ENCODE peak calls at places on chromosomes 3 and 15, in ten cellular contexts. Q, D, Z, I, N, F, A, R, W and T are unnamed samples. For H3K4me1, the result is how much of the 10 kb centered on the place peaks cover.

GRCh38 chr3:141410408-141410807 is 42.1 kb downstream of the ZBTB38 start:
- DNase-seq in D (no peak), N (peak), W (no peak), F (peak), Q (peak), R (no peak), Z (no peak), A (no peak), I (no peak), T (no peak)

GRCh38 chr3:52444860-52445793 is at the start of gene SEMA3G:
- DNase-seq in R (no peak), Z (peak), D (peak), Q (peak), F (no peak), W (peak), A (peak), N (peak), I (peak), T (no peak)

GRCh38 chr3:140062461-140062860 is 127.5 kb downstream of the CLSTN2 start:
- DNase-seq in I (no peak), N (no peak), D (no peak), F (no peak), W (no peak), R (no peak), Q (no peak), Z (no peak), A (no peak), T (no peak)

GRCh38 chr3:43699864-43700263 is 9.1 kb downstream of the ABHD5 start:
- DNase-seq in R (no peak), F (no peak), N (no peak), I (peak), D (peak), W (no peak), Z (peak), Q (peak), A (no peak), T (peak)

GRCh38 chr3:143216709-143217182 is 97.2 kb downstream of the CHST2 start:
- DNase-seq in Z (no peak), R (no peak), W (no peak), D (no peak), N (no peak), A (no peak), Q (no peak), F (no peak), I (no peak), T (no peak)

GRCh38 chr3:78153973-78154372 is 1114.1 kb downstream of the ROBO2 start:
- DNase-seq in Q (no peak), R (no peak), N (no peak), I (no peak), F (no peak), A (no peak), W (no peak), Z (no peak), D (no peak), T (no peak)

GRCh38 chr3:177473184-177473583 is 275.9 kb upstream of the TBL1XR1 start:
- DNase-seq in R (no peak), I (no peak), W (no peak), Z (no peak), N (peak), D (no peak), Q (no peak), A (no peak), F (peak), T (no peak)

GRCh38 chr3:86954751-86955150 is 36.2 kb downstream of the VGLL3 start:
- DNase-seq in F (peak), D (no peak), N (peak), I (no peak), Q (peak), R (no peak), A (no peak), W (no peak), Z (no peak), T (no peak)

GRCh38 chr3:156299569-156299968 is 179.2 kb downstream of the KCNAB1 start:
- DNase-seq in D (no peak), Q (no peak), R (no peak), A (no peak), I (no peak), F (no peak), W (no peak), Z (no peak), N (no peak), T (no peak)

GRCh38 chr3:16174389-16174788 is at the start of gene GALNT15:
- DNase-seq in R (no peak), D (no peak), N (peak), Q (peak), F (peak), Z (no peak), A (no peak), W (no peak), I (peak), T (no peak)

GRCh38 chr3:152834354-152835310 is at the start of gene P2RY1:
- DNase-seq in D (peak), R (peak), N (peak), Q (peak), I (peak), W (no peak), F (peak), Z (peak), A (peak), T (peak)

GRCh38 chr3:55066406-55067128 is 138.7 kb upstream of the LRTM1 start:
- DNase-seq in Z (no peak), D (no peak), N (no peak), W (no peak), R (no peak), Q (no peak), I (no peak), F (no peak), A (no peak), T (no peak)

GRCh38 chr3:168803536-168803935 is 707.8 kb upstream of the GOLIM4 start:
- DNase-seq in A (no peak), F (peak), N (peak), I (no peak), W (no peak), R (no peak), D (no peak), Q (peak), Z (peak), T (no peak)

GRCh38 chr3:100010087-100010417 is 104.2 kb downstream of the FILIP1L start:
- DNase-seq in Q (no peak), Z (no peak), W (no peak), N (no peak), A (no peak), D (no peak), R (no peak), F (no peak), I (no peak), T (no peak)

GRCh38 chr15:71096676-71097075 is 18.6 kb upstream of the THSD4 start:
- DNase-seq in W (no peak), I (no peak), Z (peak), D (no peak), N (peak), Q (peak), R (no peak), F (peak), A (no peak), T (peak)

GRCh38 chr3:45224824-45225464 is 1.1 kb downstream of the TMEM158 start:
- DNase-seq in R (no peak), N (peak), I (peak), Q (peak), A (peak), Z (peak), W (peak), D (peak), F (peak), T (no peak)

GRCh38 chr15:80878242-80878866 is 99.2 kb downstream of the CEMIP start:
- DNase-seq in W (no peak), R (no peak), I (no peak), Q (no peak), D (no peak), A (no peak), N (no peak), F (no peak), Z (no peak), T (no peak)

GRCh38 chr15:50262533-50262932 is 3.0 kb downstream of the HDC start:
- DNase-seq in D (no peak), Z (no peak), F (no peak), W (no peak), N (no peak), I (no peak), A (no peak), Q (no peak), R (no peak), T (no peak)

GRCh38 chr3:51591231-51591630 is 52.7 kb downstream of the RAD54L2 start:
- DNase-seq in Z (no peak), I (no peak), A (no peak), N (peak), F (no peak), Q (peak), R (no peak), D (no peak), W (no peak), T (no peak)

GRCh38 chr3:184260571-184261269 is 633 bp downstream of the CAMK2N2 start:
- DNase-seq in Z (no peak), A (no peak), W (no peak), F (no peak), R (no peak), Q (peak), I (peak), N (no peak), D (peak), T (no peak)

GRCh38 chr3:177905173-177905894 is 630.9 kb upstream of the KCNMB2 start:
- DNase-seq in R (no peak), D (no peak), N (peak), A (peak), Z (peak), W (no peak), F (peak), I (no peak), Q (peak), T (no peak)

GRCh38 chr3:65483475-65483874 is 555.2 kb downstream of the MAGI1 start:
- DNase-seq in W (no peak), A (peak), Z (peak), R (no peak), Q (peak), I (peak), D (no peak), F (peak), N (peak), T (no peak)

GRCh38 chr3:113485161-113485609 is 29.8 kb downstream of the SPICE1 start:
- DNase-seq in Z (peak), A (no peak), D (no peak), F (no peak), Q (no peak), W (peak), R (no peak), I (no peak), N (no peak), T (no peak)

GRCh38 chr3:14157951-14158350 is 20.4 kb downstream of the XPC start:
- DNase-seq in I (no peak), Z (no peak), F (no peak), A (no peak), W (no peak), Q (no peak), N (no peak), D (no peak), R (no peak), T (no peak)

GRCh38 chr15:74179101-74179841 is 5.8 kb downstream of the ISLR start:
- DNase-seq in W (no peak), D (no peak), F (peak), Q (peak), R (no peak), A (peak), I (no peak), Z (peak), N (peak), T (no peak)

GRCh38 chr3:146550743-146551510 is 6.5 kb upstream of the PLSCR1 start:
- DNase-seq in I (no peak), R (no peak), F (peak), Z (peak), Q (peak), D (no peak), N (peak), W (no peak), A (peak), T (peak)

GRCh38 chr3:189734061-189734460 is 102.9 kb downstream of the TP63 start:
- DNase-seq in F (no peak), Z (no peak), W (no peak), R (no peak), I (no peak), Q (no peak), N (no peak), D (no peak), A (no peak), T (no peak)

GRCh38 chr3:111947179-111947727 is 31.6 kb upstream of the ABHD10 start:
- DNase-seq in R (no peak), D (no peak), Z (no peak), A (no peak), F (peak), Q (peak), W (no peak), N (peak), I (no peak), T (no peak)

GRCh38 chr3:184672335-184672734 is 39.5 kb downstream of the MAGEF1 start:
- DNase-seq in W (no peak), D (no peak), A (no peak), N (no peak), I (no peak), Z (no peak), Q (no peak), R (no peak), F (no peak), T (no peak)

GRCh38 chr3:190345027-190345821 is 23.0 kb upstream of the CLDN1 start:
- DNase-seq in F (peak), Z (peak), Q (peak), A (peak), I (peak), D (no peak), W (peak), R (no peak), N (peak), T (peak)

GRCh38 chr3:43394071-43394501 is 107.7 kb downstream of the SNRK start:
- DNase-seq in I (no peak), F (peak), Z (peak), Q (peak), R (no peak), W (no peak), A (no peak), N (peak), D (no peak), T (no peak)

GRCh38 chr3:144590854-144591253 is 619.2 kb downstream of the DIPK2A start:
- DNase-seq in N (peak), A (no peak), F (peak), D (no peak), W (no peak), Z (peak), Q (peak), R (no peak), I (no peak), T (no peak)

GRCh38 chr15:90019611-90020010 is 18.5 kb downstream of the ZNF710 start:
- DNase-seq in I (no peak), F (no peak), W (no peak), Q (no peak), N (no peak), R (no peak), D (no peak), A (no peak), Z (no peak), T (no peak)

GRCh38 chr3:37262816-37263393 is 88.5 kb upstream of the LRRFIP2 start:
- DNase-seq in D (no peak), Z (peak), Q (peak), F (peak), R (no peak), N (peak), A (no peak), I (no peak), W (no peak), T (no peak)

GRCh38 chr15:62119224-62119925 is 45.7 kb downstream of the C2CD4B start:
- DNase-seq in I (no peak), W (peak), N (peak), Z (peak), F (peak), D (no peak), Q (peak), A (peak), R (no peak), T (peak)

GRCh38 chr3:182104811-182105316 is 393.1 kb downstream of the SOX2 start:
- DNase-seq in I (no peak), W (no peak), R (no peak), N (no peak), Z (no peak), D (no peak), A (no peak), F (no peak), Q (no peak), T (no peak)

GRCh38 chr3:156626104-156626503 is 48.3 kb upstream of the TIPARP start:
- DNase-seq in D (no peak), F (peak), W (no peak), Z (peak), Q (no peak), A (peak), I (no peak), N (peak), R (no peak), T (peak)

GRCh38 chr3:179726075-179726742 is 73.4 kb downstream of the USP13 start:
- DNase-seq in N (no peak), R (no peak), F (no peak), D (no peak), Z (no peak), I (no peak), Q (no peak), A (no peak), W (no peak), T (no peak)

DNA sequence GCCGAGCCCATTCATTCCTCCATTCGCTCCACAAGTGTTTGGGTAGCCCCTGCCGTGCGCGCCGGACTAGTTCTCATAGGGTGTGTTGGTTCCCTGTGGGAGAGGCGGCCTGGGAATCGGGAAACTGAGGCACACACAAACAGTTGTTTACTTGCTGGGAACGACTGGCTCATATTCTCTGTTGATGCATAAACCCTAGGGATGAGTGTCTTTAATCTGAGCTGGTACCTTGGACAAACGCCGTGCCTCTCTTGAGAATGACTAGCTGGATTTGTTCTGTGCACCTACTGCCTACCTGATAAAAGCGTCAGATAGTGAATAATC is 737 bp downstream of the DNAJA4 start:
- DNase-seq in Z (no peak), R (no peak), F (no peak), Q (no peak), A (no peak), W (no peak), I (no peak), N (no peak), D (no peak), T (no peak)
- TF ChIP-seq EZH2 in Z (no peak), R (no peak), F (no peak), Q (peak), A (no peak), W (no peak), I (no peak), N (no peak), D (no peak), T (no peak)

GRCh38 chr15:23647421-23648375 is at the start of gene MAGEL2:
- DNase-seq in I (peak), D (no peak), F (peak), W (no peak), R (no peak), A (no peak), Q (peak), N (peak), Z (no peak), T (no peak)
- H3K4me2 ChIP-seq in I (peak), D (no peak), F (peak), W (no peak), R (no peak), A (no peak), Q (peak), N (no peak), Z (no peak), T (no peak)

DNA sequence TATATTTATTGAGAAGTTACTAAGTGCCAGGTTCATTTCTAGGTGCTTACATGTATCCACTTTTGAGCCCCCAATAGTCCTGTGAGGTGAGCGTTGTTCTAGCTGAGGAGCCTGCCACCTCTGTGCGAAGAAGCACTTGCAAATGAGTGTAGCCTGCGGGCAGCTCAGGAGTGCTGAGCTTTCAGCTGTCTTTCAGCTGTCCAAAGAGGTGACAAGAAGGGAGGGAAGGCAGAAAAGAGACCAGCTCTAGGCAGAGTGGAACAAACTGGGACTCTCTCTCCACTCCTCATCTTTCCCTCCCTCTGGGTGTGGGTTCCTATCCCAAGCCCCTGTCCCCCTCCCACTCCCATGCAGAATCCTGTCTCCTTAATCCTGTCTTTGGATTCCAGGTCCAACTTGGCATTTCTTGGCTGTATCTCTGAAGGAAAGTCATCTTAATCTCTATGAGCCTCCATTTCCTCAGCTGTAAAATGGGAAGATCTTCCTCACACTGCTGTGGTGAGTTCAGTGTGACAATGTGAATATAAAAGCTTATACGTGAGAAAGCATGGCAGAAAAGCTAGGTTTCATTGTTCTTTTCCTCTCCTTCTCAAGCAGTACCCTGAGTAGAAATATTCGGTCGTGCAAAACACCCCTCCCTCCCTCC is 6.7 kb upstream of the SRP14 start:
- DNase-seq in N (no peak), R (no peak), A (no peak), D (no peak), W (no peak), Q (no peak), Z (no peak), F (no peak), I (no peak), T (no peak)
- H3K4me1 ChIP-seq in N (under half), R (half or more), A (under half), D (under half), W (under half), Q (under half), Z (under half), F (under half), I (under half), T (under half)

GRCh38 chr15:99105516-99106341 is 849 bp downstream of the SYNM start:
- DNase-seq in D (no peak), W (no peak), I (peak), R (no peak), Q (peak), N (peak), Z (no peak), F (peak), A (peak), T (no peak)
- TF ChIP-seq EZH2 in D (no peak), W (no peak), I (peak), R (no peak), Q (no peak), N (no peak), Z (no peak), F (no peak), A (no peak), T (peak)